ENCODE peak calls at places on chromosomes 2 and 18, in four cellular contexts. X is AG10803, Q is heart right ventricle, A is astrocyte. G is an unnamed sample.

GRCh38 chr2:127563458-127564428 is 28.3 kb downstream of the MYO7B start:
- DNase-seq in Q (no peak), A (no peak), X (no peak), G (no peak)

GRCh38 chr2:149732001-149732685 is 144.6 kb upstream of the MMADHC start:
- DNase-seq in X (peak), A (peak), Q (peak), G (no peak)

GRCh38 chr2:111938392-111938791 is 40.0 kb downstream of the MERTK start:
- DNase-seq in A (no peak), X (no peak), Q (no peak), G (no peak)

GRCh38 chr2:216210711-216211131 is 101.6 kb downstream of the XRCC5 start:
- DNase-seq in Q (no peak), A (no peak), X (peak), G (no peak)

GRCh38 chr2:159650574-159650973 is 34.2 kb upstream of the BAZ2B start:
- DNase-seq in X (no peak), A (no peak), Q (no peak), G (no peak)

GRCh38 chr18:48715651-48716354 is 177.0 kb downstream of the CTIF start:
- DNase-seq in X (peak), Q (no peak), A (no peak), G (no peak)

GRCh38 chr2:176133366-176133765 is 3.9 kb downstream of the HOXD8 start:
- DNase-seq in Q (no peak), A (no peak), X (no peak), G (no peak)

GRCh38 chr2:46937457-46937856 is 21.9 kb upstream of the MCFD2 start:
- DNase-seq in X (no peak), A (no peak), Q (no peak), G (no peak)

GRCh38 chr18:48790869-48791635 is 159.7 kb downstream of the SMAD7 start:
- DNase-seq in X (no peak), Q (no peak), A (no peak), G (peak)

GRCh38 chr2:132384491-132385186 is 32.0 kb upstream of the GPR39 start:
- DNase-seq in Q (no peak), X (no peak), A (peak), G (no peak)

GRCh38 chr18:48994044-48994651 is 43.4 kb upstream of the SMAD7 start:
- DNase-seq in Q (no peak), X (peak), A (peak), G (peak)

GRCh38 chr2:229636568-229636967 is 77.8 kb downstream of the DNER start:
- DNase-seq in X (no peak), A (no peak), Q (no peak), G (no peak)

DNA sequence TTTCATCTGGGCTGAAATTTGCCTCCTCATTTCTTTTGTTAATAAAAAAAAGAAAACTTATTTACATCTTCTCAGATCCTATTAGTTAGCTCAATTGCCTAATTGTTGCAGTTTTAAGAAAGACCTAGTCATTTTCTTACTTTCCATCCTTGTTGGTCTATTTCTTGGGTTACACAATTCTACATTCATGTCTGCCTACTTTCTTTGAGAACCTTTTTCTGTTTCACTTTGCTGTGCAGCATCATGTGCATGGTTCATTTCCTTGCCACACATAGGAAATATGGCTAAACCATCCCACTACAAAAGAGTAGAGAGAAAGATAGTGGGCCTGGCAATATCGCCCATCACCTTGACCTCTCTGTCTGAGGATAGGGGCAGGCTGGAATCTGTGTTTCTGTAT is 780.7 kb upstream of the FANCL start:
- DNase-seq in A (no peak), X (no peak), Q (no peak), G (no peak)
- TF ChIP-seq CTCF in A (no peak), X (no peak), Q (no peak), G (no peak)

GRCh38 chr18:60413944-60414547 is 41.5 kb upstream of the MC4R start:
- DNase-seq in X (peak), A (no peak), Q (no peak), G (no peak)
- TF ChIP-seq CTCF in X (peak), A (peak), Q (no peak), G (no peak)

GRCh38 chr18:9392726-9393125 is 58.2 kb downstream of the TWSG1 start:
- DNase-seq in X (peak), Q (no peak), A (no peak), G (no peak)
- TF ChIP-seq CTCF in X (peak), Q (no peak), A (no peak), G (no peak)

GRCh38 chr2:178301595-178302324 is 107.4 kb downstream of the OSBPL6 start:
- DNase-seq in X (no peak), Q (no peak), A (no peak), G (no peak)

GRCh38 chr2:178309541-178309940 is 115.2 kb downstream of the OSBPL6 start:
- DNase-seq in A (no peak), X (no peak), Q (no peak), G (no peak)

GRCh38 chr2:178304262-178304661 is 110.0 kb downstream of the OSBPL6 start:
- DNase-seq in X (no peak), Q (no peak), A (no peak), G (no peak)

GRCh38 chr2:178306351-178307073 is 112.2 kb downstream of the OSBPL6 start:
- DNase-seq in X (peak), A (no peak), Q (peak), G (no peak)
- TF ChIP-seq CTCF in X (peak), A (peak), Q (no peak), G (peak)

GRCh38 chr2:27217173-27218121 is at the start of gene CAD:
- DNase-seq in A (peak), X (peak), Q (peak), G (peak)
- TF ChIP-seq CTCF in A (no peak), X (peak), Q (no peak), G (no peak)

GRCh38 chr18:65202091-65202490 is 548.7 kb upstream of the CDH7 start:
- DNase-seq in Q (no peak), A (no peak), X (no peak), G (no peak)

DNA sequence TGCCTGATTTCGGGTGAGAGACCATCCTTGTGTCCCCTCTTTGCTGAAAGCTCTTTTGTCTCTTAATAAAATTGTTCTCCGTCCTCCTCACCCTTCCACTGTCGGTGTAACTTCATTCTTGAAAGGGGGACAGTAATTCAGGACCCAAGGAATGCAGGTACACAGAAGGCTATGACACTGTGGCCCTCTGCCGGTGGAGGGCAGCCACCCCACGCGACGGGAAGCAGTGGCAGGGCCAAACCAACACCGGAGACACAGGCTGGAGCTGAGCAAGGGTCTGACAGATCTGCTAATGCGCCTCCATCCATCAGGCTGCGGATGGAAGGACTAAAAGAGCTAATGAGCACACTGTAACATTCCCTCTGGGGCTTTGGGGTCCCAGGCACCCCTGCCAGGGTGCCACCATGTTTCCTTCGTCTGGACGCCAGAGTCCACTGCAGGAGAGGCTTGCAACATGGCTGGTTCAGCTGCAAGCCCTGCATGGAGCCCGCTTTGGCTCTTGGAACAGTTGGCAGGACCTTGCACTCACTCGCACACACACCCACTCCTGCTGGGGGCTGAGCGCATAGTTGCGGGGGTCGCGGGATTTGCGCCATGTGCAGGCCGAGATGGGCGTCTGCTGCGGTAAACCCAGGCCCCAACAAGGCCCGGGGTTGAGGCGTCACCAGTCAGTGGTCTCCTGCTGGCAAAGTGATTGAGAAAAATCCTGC is 544.1 kb upstream of the CDH7 start:
- DNase-seq in A (no peak), Q (no peak), X (no peak), G (peak)
- TF ChIP-seq CTCF in A (no peak), Q (no peak), X (no peak), G (no peak)

GRCh38 chr2:136871424-136871823 is 106.1 kb downstream of the THSD7B start:
- DNase-seq in X (no peak), A (no peak), Q (no peak), G (no peak)

DNA sequence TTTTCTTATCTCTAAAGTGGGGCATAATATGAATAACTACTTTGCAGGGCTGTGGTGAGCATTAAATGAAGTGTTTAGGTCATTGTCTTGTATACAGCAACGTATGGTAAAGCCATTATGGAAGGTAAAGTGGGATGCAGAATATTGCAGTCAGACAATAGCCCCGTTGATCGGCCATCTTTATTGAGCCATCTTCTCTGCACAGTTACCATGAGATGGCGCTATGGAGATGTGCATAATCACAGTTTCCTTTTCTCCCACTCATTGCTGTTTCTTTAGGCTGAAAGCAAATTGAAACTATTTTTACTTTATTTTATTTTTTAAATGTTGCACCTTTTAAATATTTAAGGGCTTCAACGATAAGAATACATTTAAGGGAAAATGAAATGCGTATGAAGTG is 108.9 kb downstream of the THSD7B start:
- DNase-seq in X (peak), Q (no peak), A (no peak), G (no peak)
- TF ChIP-seq CTCF in X (peak), Q (no peak), A (peak), G (no peak)

DNA sequence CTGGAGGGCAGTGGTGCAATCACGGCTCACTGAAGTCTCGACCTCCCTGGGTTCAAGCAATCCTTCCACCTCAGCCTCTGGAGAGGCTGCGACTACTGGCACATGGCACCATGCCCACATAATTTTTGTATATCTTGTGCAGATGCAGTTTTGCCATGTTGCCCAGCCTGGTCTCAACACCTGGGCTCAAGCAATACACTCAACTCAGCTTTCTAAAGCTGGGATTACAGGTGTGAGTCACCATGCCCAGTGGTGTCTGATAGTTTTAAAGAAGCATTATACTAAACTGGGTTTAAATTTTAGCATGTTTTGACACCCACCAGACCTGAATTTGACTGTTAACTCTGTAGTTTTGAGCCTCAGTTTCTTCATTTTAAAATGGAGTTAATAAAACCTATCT is 109.4 kb upstream of the SLC38A11 start:
- DNase-seq in Q (no peak), A (no peak), X (no peak), G (no peak)
- TF ChIP-seq CTCF in Q (no peak), A (no peak), X (no peak), G (no peak)

GRCh38 chr2:64317712-64318475 is 136.1 kb upstream of the LGALSL start:
- DNase-seq in A (no peak), X (no peak), Q (no peak), G (no peak)
- TF ChIP-seq CTCF in A (no peak), X (no peak), Q (no peak), G (no peak)

G was measured in kidney.